ENCODE peak calls at places on chromosomes 16 and 17, in seven cellular contexts. Z, P, I, T, A, E and N are unnamed samples.

GRCh38 chr17:27701963-27702362 is 71.0 kb downstream of the LGALS9 start:
- DNase-seq in E (no peak), Z (no peak), A (no peak), P (no peak), T (no peak), I (no peak), N (no peak)

GRCh38 chr17:70678889-70679288 is 509.6 kb downstream of the KCNJ2 start:
- DNase-seq in P (no peak), Z (no peak), A (no peak), T (no peak), I (no peak), E (no peak), N (no peak)

GRCh38 chr16:53085539-53086450 is 31.0 kb downstream of the CHD9 start:
- DNase-seq in A (no peak), Z (peak; percentile 61), P (no peak), E (no peak), T (no peak), I (no peak), N (peak; percentile 72)

GRCh38 chr16:83799336-83799735 is 8.4 kb upstream of the HSBP1 start:
- DNase-seq in P (peak; percentile 45), T (no peak), Z (no peak), A (no peak), E (peak; percentile 54), I (no peak), N (no peak)

GRCh38 chr17:2792541-2793169 is 3.6 kb upstream of the RAP1GAP2 start:
- DNase-seq in Z (no peak), E (no peak), A (no peak), T (no peak), P (no peak), I (no peak), N (no peak)

GRCh38 chr16:72909196-72909595 is 138.7 kb downstream of the ZFHX3 start:
- DNase-seq in Z (no peak), I (no peak), E (no peak), P (no peak), T (no peak), A (no peak), N (no peak)

GRCh38 chr16:68488559-68488958 is 40.3 kb upstream of the SMPD3 start:
- DNase-seq in A (no peak), Z (no peak), T (no peak), E (no peak), P (no peak), I (no peak), N (no peak)

GRCh38 chr17:34822007-34822737 is 139.1 kb downstream of the CCT6B start:
- DNase-seq in Z (no peak), E (no peak), A (no peak), P (no peak), T (no peak), I (no peak), N (no peak)

GRCh38 chr17:32566303-32566702 is 79.5 kb downstream of the CDK5R1 start:
- DNase-seq in A (no peak), I (no peak), T (no peak), E (no peak), P (no peak), Z (no peak), N (no peak)

GRCh38 chr16:3520861-3521260 is 20.1 kb downstream of the CLUAP1 start:
- DNase-seq in E (no peak), T (no peak), Z (no peak), I (no peak), P (no peak), A (peak; percentile 52), N (peak; percentile 25)

GRCh38 chr17:62343764-62344163 is 36.6 kb upstream of the EFCAB3 start:
- DNase-seq in T (no peak), E (no peak), A (no peak), Z (no peak), P (no peak), I (no peak), N (no peak)

GRCh38 chr17:37642706-37643105 is 540 bp downstream of the DDX52 start:
- DNase-seq in T (no peak), E (peak; percentile 19), I (peak; percentile 25), P (peak; percentile 60), Z (peak; percentile 72), A (no peak), N (peak; percentile 28)

GRCh38 chr17:8710766-8711165 is 33.9 kb downstream of the CCDC42 start:
- DNase-seq in A (no peak), E (no peak), Z (no peak), I (no peak), T (no peak), P (no peak), N (no peak)
- H3K4me3 ChIP-seq in A (no peak overlapping the region), E (no peak overlapping the region), Z (no peak overlapping the region), I (no peak overlapping the region), T (no peak overlapping the region), P (no peak overlapping the region), N (no peak overlapping the region)

DNA sequence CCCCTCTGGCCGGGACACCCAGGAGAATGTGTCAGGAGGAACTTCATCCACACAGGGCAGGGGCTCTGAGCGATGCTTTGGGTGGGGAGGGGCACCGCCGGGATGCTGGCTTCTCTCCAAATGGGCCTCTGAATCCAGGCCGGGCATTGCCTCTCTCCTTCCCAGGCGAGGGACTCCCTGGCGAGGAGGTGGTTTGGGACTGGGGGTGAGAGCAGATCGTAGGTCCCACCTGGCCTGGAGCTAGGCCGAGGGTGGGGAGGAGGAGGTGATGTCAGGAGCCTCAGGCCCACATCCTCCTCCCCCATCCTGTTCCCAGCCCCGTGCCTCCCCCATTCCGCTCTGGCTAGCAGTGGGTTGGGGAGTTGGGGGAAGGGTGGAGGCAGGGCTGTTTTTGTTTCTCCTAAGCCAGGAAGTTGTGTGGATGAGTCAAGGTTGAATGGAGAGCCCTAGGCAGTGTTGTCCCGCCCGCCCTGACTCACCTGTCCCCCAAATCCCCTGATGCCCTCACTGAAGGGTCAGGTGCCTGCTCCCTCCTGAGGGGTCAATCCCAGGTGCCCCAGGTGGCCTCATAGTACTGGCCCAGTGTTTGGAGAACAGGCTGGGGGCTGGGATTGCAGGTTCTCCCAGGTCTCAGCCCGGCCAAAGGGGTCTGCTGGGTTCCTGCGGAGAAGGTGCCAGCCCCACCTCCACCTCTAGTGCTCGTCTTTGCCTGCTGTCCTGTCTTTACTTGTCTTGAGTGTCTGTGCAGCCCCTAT is 2.8 kb downstream of the GRB7 start:
- DNase-seq in E (peak; percentile 82), T (peak; percentile 43), A (peak; percentile 95), P (peak; percentile 90), I (no peak), Z (peak; percentile 63), N (peak; percentile 75)
- TF ChIP-seq EZH2 in E (no peak), T (no peak), A (no peak), P (no peak), I (no peak), Z (no peak), N (no peak)

DNA sequence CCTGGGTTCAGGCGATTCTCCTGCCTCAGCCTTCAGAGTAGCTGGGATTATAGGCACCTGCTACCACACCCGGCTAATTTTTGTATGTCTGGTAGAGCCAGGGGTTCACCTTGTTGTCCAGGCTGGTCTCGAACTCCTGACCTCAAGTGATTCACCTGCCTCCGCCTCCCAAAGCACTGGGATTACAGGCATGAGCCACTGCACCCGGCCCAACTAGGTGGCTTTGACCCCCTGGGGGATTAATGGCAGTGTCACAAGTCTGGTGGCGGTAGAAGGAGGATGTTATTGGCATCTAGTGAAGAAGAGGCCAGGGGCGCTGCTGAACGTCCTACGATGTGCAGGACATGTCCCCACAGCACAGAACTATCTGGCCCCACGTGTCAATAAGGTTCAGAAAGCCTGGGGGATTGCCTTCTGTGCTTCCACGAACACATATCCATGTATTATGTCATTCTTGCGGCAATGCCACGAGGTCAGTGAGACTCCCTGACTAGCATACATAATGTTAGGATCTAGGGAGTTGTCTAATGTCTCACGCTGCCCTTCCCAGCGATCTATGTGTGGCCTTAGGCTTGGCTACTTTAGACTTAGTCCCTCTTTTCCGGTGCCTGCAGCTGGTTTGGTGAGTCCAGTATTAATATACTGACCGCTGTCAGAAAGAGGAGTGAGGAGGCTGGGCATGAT is 75.8 kb downstream of the ABCC6 start:
- DNase-seq in I (no peak), A (no peak), T (no peak), Z (no peak), E (no peak), P (no peak), N (no peak)
- H3K9me2 ChIP-seq in I (no peaks in the 10 kb centered on the region), A (no peaks in the 10 kb centered on the region), T (no peaks in the 10 kb centered on the region), Z (no peaks in the 10 kb centered on the region), E (no peaks in the 10 kb centered on the region), P (no peaks in the 10 kb centered on the region), N (no peaks in the 10 kb centered on the region)

DNA sequence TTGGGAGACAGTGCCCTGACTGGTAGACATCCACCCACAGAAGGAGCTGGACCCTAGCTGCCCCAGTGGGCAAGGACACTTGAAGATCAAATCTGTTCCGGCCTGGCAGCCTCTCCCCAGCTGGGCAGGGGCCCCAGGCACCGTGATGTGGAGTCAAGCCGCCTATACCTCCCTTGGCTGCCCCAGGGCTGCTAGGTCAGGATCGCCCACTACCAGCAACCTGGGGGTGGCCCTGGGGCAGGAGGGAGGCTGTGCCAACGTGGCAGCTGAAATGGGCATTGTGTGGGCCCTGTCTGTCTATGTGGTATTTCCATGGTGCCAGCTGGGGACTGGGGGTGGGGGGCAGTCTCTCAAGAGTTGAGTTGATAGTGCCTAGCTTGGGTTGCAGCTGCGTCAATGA is 941 bp downstream of the PDK2 start:
- DNase-seq in T (no peak), P (no peak), Z (peak; percentile 23), E (no peak), A (no peak), I (no peak), N (no peak)
- H3K4me3 ChIP-seq in T (peak overlapping the region; percentile 96), P (peak overlapping the region; percentile 88), Z (peak overlapping the region; percentile 86), E (peak overlapping the region; percentile 88), A (peak overlapping the region; percentile 95), I (peak overlapping the region; percentile 94), N (peak overlapping the region; percentile 88)

GRCh38 chr17:75720656-75721462 is at the start of gene ITGB4:
- DNase-seq in E (peak; percentile 96), P (peak; percentile 80), T (peak; percentile 72), Z (peak; percentile 20), A (peak; percentile 93), I (peak; percentile 87), N (peak; percentile 93)
- TF ChIP-seq EZH2 in E (no peak), P (no peak), T (no peak), Z (peak; percentile 78), A (no peak), I (no peak), N (peak; percentile 60)

GRCh38 chr16:75317101-75317522 is 65.7 kb upstream of the BCAR1 start:
- DNase-seq in Z (peak; percentile 42), I (no peak), A (no peak), E (no peak), T (no peak), P (no peak), N (no peak)
- H3K9me2 ChIP-seq in Z (no peaks in the 10 kb centered on the region), I (no peaks in the 10 kb centered on the region), A (no peaks in the 10 kb centered on the region), E (no peaks in the 10 kb centered on the region), T (no peaks in the 10 kb centered on the region), P (no peaks in the 10 kb centered on the region), N (no peaks in the 10 kb centered on the region)

DNA sequence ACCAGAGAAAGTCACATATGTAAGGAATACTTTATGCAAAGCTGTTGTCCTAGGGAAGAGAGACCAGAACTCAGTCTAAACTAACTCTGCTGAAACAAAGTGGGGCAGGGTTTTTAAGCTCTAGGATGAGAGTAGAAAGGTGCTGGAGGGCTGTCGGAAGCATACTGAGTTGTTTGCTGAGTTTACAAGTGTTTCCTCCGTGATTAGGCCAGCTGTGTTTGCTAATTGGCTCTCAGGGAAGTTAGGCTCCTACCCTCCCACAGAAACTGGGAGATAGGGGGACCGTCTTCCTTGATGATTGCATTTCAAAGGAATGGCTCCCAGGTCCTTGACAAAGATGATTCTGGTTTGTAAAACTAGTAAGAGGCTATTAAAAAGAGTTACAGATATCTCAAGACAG is 24.4 kb upstream of the CRYM start:
- DNase-seq in Z (peak; percentile 21), P (no peak), A (peak; percentile 43), I (no peak), E (no peak), T (no peak), N (peak; percentile 25)
- H3K4me3 ChIP-seq in Z (peak overlapping the region; percentile 90), P (peak overlapping the region; percentile 88), A (peak overlapping the region; percentile 78), I (no peak overlapping the region), E (peak overlapping the region; percentile 81), T (peak overlapping the region; percentile 74), N (no peak overlapping the region)